ENCODE peak calls at places on chromosome 21, in nine cellular contexts. E is GDM1; X is H54; H is K562; Y is SW480; C is stimulated activated CD4-positive, alpha-beta T cell treated with anti-CD3 and anti-CD28 coated beads, Interleukin-4, amount 100 ng/mL, for 4 hours; G is amniotic epithelial cell; A is T-cell; R is LoVo. P is an unnamed sample.

GRCh38 chr21:35077975-35078374 is 28.9 kb upstream of the RUNX1 start:
- DNase-seq in C (no peak), G (no peak), R (no peak), E (no peak), Y (no peak), X (no peak), H (no peak), A (no peak), P (no peak)

GRCh38 chr21:36825683-36826082 is 126.8 kb downstream of the SIM2 start:
- DNase-seq in A (no peak), H (no peak), Y (no peak), G (no peak), E (no peak), R (no peak), C (no peak), X (no peak), P (no peak)

GRCh38 chr21:36773111-36773510 is 74.2 kb downstream of the SIM2 start:
- DNase-seq in C (no peak), X (peak), R (peak), A (no peak), H (no peak), E (no peak), Y (no peak), G (peak), P (no peak)

GRCh38 chr21:15804247-15804985 is 74.6 kb downstream of the USP25 start:
- DNase-seq in C (no peak), Y (no peak), H (no peak), A (no peak), R (no peak), E (peak), G (no peak), X (no peak), P (no peak)

GRCh38 chr21:34073032-34073748 is at the start of the genes MRPS6 and SLC5A3:
- DNase-seq in E (peak), Y (peak), A (peak), R (peak), X (peak), G (peak), C (peak), H (peak), P (peak)

GRCh38 chr21:39720126-39720778 is 24.7 kb upstream of the IGSF5 start:
- DNase-seq in E (no peak), C (no peak), G (peak), H (no peak), Y (no peak), X (no peak), A (no peak), R (no peak), P (no peak)

GRCh38 chr21:32329776-32330175 is 31.1 kb downstream of the MRAP start:
- DNase-seq in A (no peak), C (no peak), Y (no peak), R (no peak), G (no peak), X (peak), H (no peak), E (no peak), P (no peak)

GRCh38 chr21:24844672-24845071 is 762.6 kb downstream of the MRPL39 start:
- DNase-seq in Y (no peak), C (no peak), E (no peak), X (no peak), A (no peak), H (no peak), R (no peak), G (no peak), P (no peak)

GRCh38 chr21:43305336-43305665 is 121.6 kb downstream of the SIK1 start:
- DNase-seq in C (no peak), H (no peak), R (no peak), Y (no peak), A (no peak), G (no peak), E (no peak), X (no peak), P (no peak)

GRCh38 chr21:46572850-46573249 is 32.0 kb downstream of the S100B start:
- DNase-seq in H (no peak), C (no peak), Y (no peak), A (no peak), X (no peak), R (no peak), G (no peak), E (no peak), P (no peak)

GRCh38 chr21:29624776-29625175 is 315.0 kb downstream of the GRIK1 start:
- DNase-seq in E (no peak), X (no peak), R (no peak), H (no peak), C (no peak), G (no peak), Y (no peak), A (no peak), P (no peak)

GRCh38 chr21:35051287-35051818 is 2.3 kb upstream of the RUNX1 start:
- DNase-seq in R (peak), G (peak), Y (peak), A (peak), X (peak), H (peak), C (peak), E (peak), P (peak)

GRCh38 chr21:44601596-44602473 is 1.4 kb downstream of the KRTAP10-7 start:
- DNase-seq in G (no peak), Y (no peak), A (no peak), X (no peak), C (no peak), H (no peak), E (no peak), R (no peak), P (no peak)

GRCh38 chr21:41366522-41367151 is 4.8 kb downstream of the MX2 start:
- DNase-seq in R (peak), E (no peak), G (peak), C (no peak), A (no peak), Y (peak), H (peak), X (peak), P (no peak)

GRCh38 chr21:32131960-32132359 is 146.9 kb downstream of the MIS18A start:
- DNase-seq in Y (peak), R (peak), C (no peak), X (peak), A (no peak), G (no peak), H (peak), E (no peak), P (no peak)

GRCh38 chr21:17786219-17787181 is 32.7 kb downstream of the C21orf91 start:
- DNase-seq in H (no peak), R (no peak), E (peak), C (no peak), G (no peak), Y (no peak), X (no peak), A (no peak), P (no peak)

GRCh38 chr21:37636152-37636860 is 269.7 kb downstream of the DYRK1A start:
- DNase-seq in H (no peak), X (no peak), E (no peak), R (no peak), C (no peak), G (peak), A (no peak), Y (no peak), P (no peak)

GRCh38 chr21:40377135-40377534 is 469.8 kb downstream of the DSCAM start:
- DNase-seq in H (no peak), G (no peak), E (no peak), R (no peak), Y (no peak), C (no peak), X (no peak), A (no peak), P (no peak)

GRCh38 chr21:42313501-42313969 is 1.7 kb downstream of the TFF3 start:
- DNase-seq in A (no peak), R (no peak), E (no peak), H (no peak), X (no peak), C (no peak), Y (peak), G (no peak), P (no peak)

GRCh38 chr21:45492765-45493164 is 49.5 kb downstream of the SLC19A1 start:
- DNase-seq in A (no peak), Y (no peak), E (no peak), X (no peak), G (no peak), H (no peak), C (no peak), R (no peak), P (no peak)

GRCh38 chr21:25936776-25937175 is 202.0 kb downstream of the GABPA start:
- DNase-seq in G (peak), R (no peak), X (no peak), H (no peak), C (no peak), Y (no peak), A (no peak), E (no peak), P (no peak)

GRCh38 chr21:45989355-45990048 is 7.9 kb downstream of the COL6A1 start:
- DNase-seq in Y (no peak), E (no peak), A (no peak), G (no peak), H (no peak), X (no peak), C (no peak), R (no peak), P (no peak)

GRCh38 chr21:44763050-44763378 is 38.6 kb downstream of the UBE2G2 start:
- DNase-seq in C (no peak), X (no peak), Y (no peak), H (no peak), E (no peak), G (no peak), A (no peak), R (no peak), P (no peak)

GRCh38 chr21:46437511-46437910 is 21.2 kb upstream of the DIP2A start:
- DNase-seq in C (no peak), A (no peak), G (no peak), R (no peak), X (no peak), H (no peak), E (no peak), Y (no peak), P (no peak)

GRCh38 chr21:17789085-17789484 is 30.1 kb downstream of the C21orf91 start:
- DNase-seq in Y (no peak), R (no peak), C (no peak), E (no peak), X (no peak), G (no peak), H (no peak), A (no peak), P (no peak)